ENCODE peak calls at places on chromosomes 13 and 19, in five cellular contexts. I is cardiac muscle cell, W is GM06990, T is brain microvascular endothelial cell, S is psoas muscle. E is an unnamed sample.
A peak's percentile ranks its signal among the peaks of the same experiment; 100 is the strongest.

GRCh38 chr19:35986664-35987570 is 8.1 kb upstream of the SDHAF1 start:
- DNase-seq in I (peak; percentile 44), W (peak; percentile 33), T (no peak), S (peak; percentile 62), E (no peak)

GRCh38 chr13:44451109-44451508 is 77.5 kb downstream of the SERP2 start:
- DNase-seq in I (no peak), W (no peak), T (no peak), S (peak; percentile 65), E (no peak)

GRCh38 chr19:30887042-30887441 is 462.2 kb downstream of the TSHZ3 start:
- DNase-seq in I (no peak), W (no peak), T (no peak), S (peak; percentile 54), E (no peak)

GRCh38 chr13:75151081-75151643 is 330.8 kb downstream of the TBC1D4 start:
- DNase-seq in I (no peak), W (no peak), T (peak; percentile 89), S (no peak), E (no peak)

GRCh38 chr19:44202974-44203373 is 9.4 kb upstream of the ZNF227 start:
- DNase-seq in I (no peak), W (no peak), T (no peak), S (no peak), E (no peak)

GRCh38 chr13:36986462-36987240 is 12.5 kb downstream of the ALG5 start:
- DNase-seq in I (no peak), W (no peak), T (no peak), S (no peak), E (no peak)

GRCh38 chr13:30844548-30845296 is 61.3 kb upstream of the MEDAG start:
- DNase-seq in I (no peak), W (no peak), T (no peak), S (no peak), E (no peak)

GRCh38 chr13:109468123-109468522 is 318.3 kb downstream of the IRS2 start:
- DNase-seq in I (peak; percentile 3), W (no peak), T (no peak), S (no peak), E (no peak)

GRCh38 chr13:41064493-41064892 is 3.2 kb downstream of the WBP4 start:
- DNase-seq in I (no peak), W (no peak), T (no peak), S (no peak), E (no peak)

GRCh38 chr19:49677232-49677881 is at the start of gene PRMT1:
- DNase-seq in I (peak; percentile 65), W (peak; percentile 70), T (no peak), S (peak; percentile 80), E (no peak)

GRCh38 chr19:19139876-19140229 is 1.6 kb upstream of the TMEM161A start:
- DNase-seq in I (no peak), W (no peak), T (no peak), S (no peak), E (no peak)

GRCh38 chr19:16899566-16900075 is 10.8 kb downstream of the F2RL3 start:
- DNase-seq in I (peak; percentile 62), W (no peak), T (peak; percentile 14), S (peak; percentile 61), E (peak; percentile 39)

GRCh38 chr19:47032171-47032811 is 12.7 kb downstream of the NPAS1 start:
- DNase-seq in I (peak; percentile 63), W (peak; percentile 51), T (no peak), S (no peak), E (peak; percentile 29)

GRCh38 chr13:25466880-25467279 is 95.1 kb downstream of the ATP8A2 start:
- DNase-seq in I (no peak), W (no peak), T (no peak), S (no peak), E (no peak)

GRCh38 chr19:15260939-15261338 is 28.7 kb upstream of the EPHX3 start:
- DNase-seq in I (no peak), W (no peak), T (no peak), S (no peak), E (peak; percentile 16)

GRCh38 chr13:97028441-97029299 is 34.4 kb upstream of the OXGR1 start:
- DNase-seq in I (peak; percentile 50), W (peak; percentile 10), T (peak; percentile 67), S (peak; percentile 53), E (peak; percentile 17)

GRCh38 chr19:3671680-3672574 is 28.3 kb downstream of the PIP5K1C start:
- DNase-seq in I (no peak), W (no peak), T (no peak), S (no peak), E (no peak)

DNA sequence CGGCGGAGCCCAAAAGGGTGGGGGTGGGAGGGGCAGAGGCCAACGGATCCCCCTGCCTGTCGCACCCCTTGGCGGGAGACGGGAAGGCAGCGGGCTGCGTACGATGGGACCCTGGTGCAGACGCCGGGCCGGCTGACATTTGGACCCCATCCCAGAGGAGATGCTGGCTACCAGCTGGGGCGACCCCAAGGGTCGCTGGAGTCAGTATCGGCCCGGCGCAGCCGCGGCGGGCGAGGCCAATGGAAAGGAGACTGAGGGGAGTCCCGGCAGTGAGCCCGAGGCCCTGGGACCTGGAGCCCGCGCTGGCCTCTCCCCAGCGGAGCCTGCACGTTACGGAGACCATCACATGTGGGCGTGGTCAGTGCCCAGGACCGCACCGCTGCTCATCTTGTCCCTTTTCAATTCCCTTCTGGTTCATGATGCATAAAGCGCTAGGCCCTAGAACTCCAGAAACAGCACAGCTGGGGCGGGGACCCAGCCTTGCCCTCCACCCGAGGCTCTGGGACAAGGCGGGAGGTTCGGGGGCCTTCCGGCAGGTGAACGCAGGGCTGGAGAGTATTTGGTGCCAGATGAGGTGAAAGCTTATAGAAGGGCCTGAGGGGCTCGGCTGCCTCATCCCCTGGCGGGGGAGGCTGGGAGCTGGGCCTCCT is 8.0 kb downstream of the C19orf25 start:
- DNase-seq in I (peak; percentile 44), W (peak; percentile 34), T (no peak), S (peak; percentile 56), E (no peak)
- H3K4me3 ChIP-seq in I (peak overlapping the region; percentile 31), W (peak overlapping the region; percentile 31), T (no peak overlapping the region), S (peak overlapping the region; percentile 58), E (peak overlapping the region; percentile 13)

DNA sequence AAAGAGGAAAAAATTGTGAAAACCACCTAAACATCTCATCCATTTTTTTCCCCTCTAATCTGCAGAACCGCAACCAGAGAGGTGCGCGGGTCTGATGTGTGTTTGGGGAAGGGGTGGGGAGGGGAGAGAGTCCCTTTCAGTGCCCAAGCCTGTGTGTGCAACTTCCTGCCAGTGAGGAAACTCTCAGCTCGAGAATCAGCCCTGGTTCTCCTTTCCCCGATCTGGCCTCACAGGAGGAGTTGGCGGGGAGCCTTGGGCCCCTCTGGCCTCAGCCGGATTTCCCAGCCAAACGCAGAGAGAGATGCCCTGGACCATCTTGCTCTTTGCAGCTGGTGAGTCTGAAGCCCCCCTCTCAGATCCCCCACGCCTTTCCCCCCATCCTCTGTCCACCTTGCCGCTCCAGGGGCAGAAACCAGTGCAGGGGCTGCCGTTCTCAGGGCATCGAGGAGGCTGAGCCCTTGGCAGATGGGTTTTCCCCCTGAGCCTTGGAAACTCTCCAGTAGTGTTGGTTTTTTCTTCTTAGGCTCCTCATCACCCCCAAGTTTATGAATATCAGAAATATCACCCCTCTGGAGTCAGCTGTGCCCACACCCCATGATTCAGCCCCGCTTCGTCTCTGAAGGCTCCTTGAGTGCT is at the start of gene C19orf38:
- DNase-seq in I (no peak), W (no peak), T (no peak), S (no peak), E (no peak)
- H3K4me3 ChIP-seq in I (no peak within 1 kb of the TSS), W (peak within 1 kb of the TSS; percentile 33), T (no peak within 1 kb of the TSS), S (no peak within 1 kb of the TSS), E (no peak within 1 kb of the TSS)

GRCh38 chr19:41426952-41427646 is at the start of gene B3GNT8:
- DNase-seq in I (peak; percentile 94), W (peak; percentile 51), T (peak; percentile 11), S (peak; percentile 87), E (no peak)
- H3K4me3 ChIP-seq in I (peak within 1 kb of the TSS; percentile 22), W (peak within 1 kb of the TSS; percentile 30), T (peak within 1 kb of the TSS; percentile 35), S (peak within 1 kb of the TSS; percentile 64), E (no peak within 1 kb of the TSS)

DNA sequence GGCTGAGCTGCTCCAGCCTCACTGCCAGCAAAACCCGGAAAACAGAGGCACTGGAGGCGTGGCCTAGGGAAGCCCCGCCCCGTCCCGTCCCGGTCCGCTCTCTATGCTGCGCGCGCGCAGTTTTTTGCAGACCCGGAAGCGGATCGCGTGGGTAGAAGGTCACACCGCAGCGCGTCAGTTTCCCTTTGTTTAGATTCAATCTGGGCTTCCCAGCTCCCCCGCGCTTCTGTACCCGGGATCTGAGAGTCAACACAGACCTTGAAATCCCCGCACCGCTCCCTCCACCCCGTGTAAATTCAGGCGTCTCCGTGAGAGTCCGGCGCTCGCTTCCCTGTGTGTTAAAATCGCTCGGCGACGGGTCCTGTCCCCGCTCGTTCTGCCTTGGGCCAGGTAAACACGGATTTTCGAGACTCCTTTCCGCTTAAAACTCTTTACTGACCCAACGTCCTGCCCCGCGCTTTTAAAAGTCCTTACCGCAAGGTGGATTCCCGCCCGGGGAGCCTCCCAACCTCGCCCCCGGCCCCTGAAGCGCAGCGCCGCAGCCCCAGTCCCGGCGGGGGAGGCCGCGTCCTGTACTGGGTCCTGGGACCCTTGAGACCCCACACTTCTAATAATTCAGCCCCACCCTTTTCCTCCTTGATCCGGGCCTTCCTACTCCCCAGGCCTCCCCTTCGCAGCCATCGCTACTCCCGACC is at the start of gene ZNF610:
- DNase-seq in I (peak; percentile 90), W (peak; percentile 86), T (peak; percentile 83), S (peak; percentile 92), E (peak; percentile 72)
- H3K4me3 ChIP-seq in I (peak within 1 kb of the TSS; percentile 70), W (peak within 1 kb of the TSS; percentile 79), T (peak within 1 kb of the TSS; percentile 82), S (peak within 1 kb of the TSS; percentile 77), E (peak within 1 kb of the TSS; percentile 61)